ENCODE peak calls at places on chromosome 17, in five cellular contexts. S is PC-3, B is fibroblast of lung, Z is K562, H is A673. I is an unnamed sample.

GRCh38 chr17:38599398-38599856 is 6.3 kb downstream of the SRCIN1 start:
- DNase-seq in H (no peak), S (no peak), B (no peak), Z (no peak), I (no peak)

GRCh38 chr17:44979426-44980273 is 11.5 kb upstream of the C1QL1 start:
- DNase-seq in H (no peak), Z (no peak), S (no peak), B (no peak), I (peak; percentile 63)

GRCh38 chr17:34369571-34369970 is 6.5 kb upstream of the CCL1 start:
- DNase-seq in H (no peak), Z (no peak), S (no peak), B (no peak), I (no peak)

GRCh38 chr17:74812109-74812864 is 36.1 kb upstream of the NAT9 start:
- DNase-seq in B (no peak), Z (no peak), S (no peak), H (no peak), I (no peak)

GRCh38 chr17:6554336-6554735 is 2.0 kb downstream of the PITPNM3 start:
- DNase-seq in B (no peak), H (no peak), Z (no peak), S (no peak), I (no peak)

GRCh38 chr17:79936661-79937434 is 97.6 kb upstream of the CBX4 start:
- DNase-seq in B (no peak), Z (no peak), H (peak; percentile 75), S (no peak), I (no peak)

GRCh38 chr17:50123649-50124349 is 6.2 kb downstream of the SAMD14 start:
- DNase-seq in B (peak; percentile 41), S (no peak), Z (no peak), H (peak; percentile 93), I (no peak)

GRCh38 chr17:29143894-29144293 is 36.3 kb downstream of the MYO18A start:
- DNase-seq in H (peak; percentile 63), S (peak; percentile 37), B (no peak), Z (no peak), I (no peak)

GRCh38 chr17:65559483-65559801 is 2.0 kb downstream of the AXIN2 start:
- DNase-seq in B (peak; percentile 11), H (no peak), S (no peak), Z (no peak), I (no peak)

GRCh38 chr17:79204261-79204660 is 129.6 kb downstream of the ENGASE start:
- DNase-seq in Z (no peak), B (no peak), S (no peak), H (no peak), I (no peak)

GRCh38 chr17:61199431-61200348 is 200.0 kb upstream of the TBX2 start:
- DNase-seq in H (no peak), Z (no peak), B (no peak), S (peak; percentile 32), I (no peak)

GRCh38 chr17:78665952-78666920 is 89.0 kb upstream of the DNAH17 start:
- DNase-seq in H (no peak), S (peak; percentile 10), B (no peak), Z (peak; percentile 81), I (peak; percentile 46)

GRCh38 chr17:2363318-2363717 is 26.0 kb downstream of the SGSM2 start:
- DNase-seq in S (no peak), Z (no peak), H (no peak), B (no peak), I (no peak)

GRCh38 chr17:238071-238963 is 56.9 kb upstream of the DOC2B start:
- DNase-seq in S (no peak), Z (no peak), B (no peak), H (no peak), I (no peak)

GRCh38 chr17:42119301-42119700 is 1.9 kb downstream of the KAT2A start:
- DNase-seq in B (no peak), H (no peak), Z (no peak), S (no peak), I (no peak)

GRCh38 chr17:42121066-42121769 is at the start of gene KAT2A:
- DNase-seq in B (peak; percentile 69), S (no peak), Z (peak; percentile 94), H (peak; percentile 82), I (peak; percentile 92)

GRCh38 chr17:42118545-42118944 is 2.6 kb downstream of the KAT2A start:
- DNase-seq in B (no peak), S (no peak), H (peak; percentile 15), Z (peak; percentile 51), I (no peak)

GRCh38 chr17:42122371-42123303 is at the start of gene HSPB9:
- DNase-seq in B (no peak), Z (no peak), H (no peak), S (no peak), I (peak; percentile 77)

GRCh38 chr17:42120161-42121065 is 754 bp downstream of the KAT2A start:
- DNase-seq in B (no peak), Z (peak; percentile 84), H (no peak), S (no peak), I (no peak)
- TF ChIP-seq CTCF in B (no peak), Z (no peak), H (no peak), S (no peak), I (no peak)

GRCh38 chr17:31536451-31536850 is 145.0 kb downstream of the RAB11FIP4 start:
- DNase-seq in Z (no peak), S (no peak), B (no peak), H (no peak), I (no peak)
- TF ChIP-seq EZH2 in Z (no peak), S (no peak), B (no peak), H (no peak), I (no peak)

GRCh38 chr17:69802045-69802740 is 272.8 kb upstream of the KCNJ16 start:
- DNase-seq in S (no peak), Z (no peak), B (no peak), H (no peak), I (no peak)
- TF ChIP-seq CTCF in S (no peak), Z (no peak), B (no peak), H (no peak), I (no peak)

DNA sequence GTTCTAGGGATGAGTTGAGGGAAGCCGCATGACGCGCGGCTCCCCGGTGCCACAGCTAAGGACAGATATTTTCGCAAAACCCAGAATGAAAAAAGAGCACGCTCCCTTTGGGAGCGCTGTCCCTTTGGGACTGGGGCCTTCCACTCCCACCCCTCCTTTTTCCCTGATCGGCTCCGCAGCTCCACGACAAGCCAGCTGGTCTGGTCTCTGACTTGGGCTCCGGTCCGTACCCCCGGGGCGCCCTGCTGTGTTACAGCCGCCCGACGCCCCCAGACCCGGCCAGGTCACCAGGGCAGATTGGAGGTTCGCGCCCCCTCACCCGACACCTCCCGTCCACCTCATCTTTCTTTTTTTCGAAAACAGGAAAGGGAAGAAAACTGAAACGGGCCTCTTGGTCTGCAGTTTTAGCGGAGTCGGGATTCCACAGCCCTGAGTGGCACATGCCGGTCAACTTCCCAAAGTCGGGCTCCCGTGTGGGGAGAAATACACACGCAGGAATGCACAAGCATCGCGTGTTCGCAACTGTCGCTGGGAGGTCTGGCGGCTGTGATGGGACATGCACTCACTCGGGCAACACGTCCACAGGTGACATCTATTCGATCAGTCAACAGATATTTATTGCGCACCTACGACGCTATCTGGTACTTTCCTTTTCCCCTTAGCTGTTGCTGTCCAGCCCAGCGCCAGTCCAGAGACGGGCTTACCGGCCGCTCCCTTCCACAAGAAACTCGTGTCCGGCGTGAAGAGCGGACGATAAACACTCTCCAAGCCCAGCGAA is 3.9 kb upstream of the SOX9 start:
- DNase-seq in Z (no peak), B (peak; percentile 64), S (no peak), H (no peak), I (peak; percentile 39)
- TF ChIP-seq EZH2 in Z (no peak), B (peak; percentile 77), S (no peak), H (no peak), I (peak; percentile 85)

GRCh38 chr17:75978938-75979704 is at the start of the genes ACOX1 and TEN1:
- DNase-seq in S (peak; percentile 98), H (peak; percentile 98), B (peak; percentile 97), Z (peak; percentile 92), I (peak; percentile 99)
- TF ChIP-seq CTCF in S (peak; percentile 45), H (peak; percentile 43), B (no peak), Z (peak; percentile 28), I (peak; percentile 35)

GRCh38 chr17:8173056-8173870 is 2.9 kb downstream of the TMEM107 start:
- DNase-seq in B (peak; percentile 99), S (peak; percentile 95), H (peak; percentile 96), Z (peak; percentile 48), I (peak; percentile 94)
- TF ChIP-seq EZH2 in B (no peak), S (no peak), H (no peak), Z (no peak), I (no peak)

GRCh38 chr17:35774499-35774898 is 13.8 kb downstream of the C17orf50 start:
- DNase-seq in H (no peak), S (peak; percentile 39), B (peak; percentile 75), Z (no peak), I (peak; percentile 57)
- TF ChIP-seq CTCF in H (no peak), S (no peak), B (no peak), Z (no peak), I (no peak)